ENCODE peak calls at places on chromosomes 16 and 17, in six cellular contexts. One of them, this sample, is unnamed.

GRCh38 chr16:67547423-67548264 is 14.7 kb upstream of the CTCF start:
- DNase-seq in hypothalamus: no peak
- DNase-seq in lung: no peak
- DNase-seq in K562: no peak
- DNase-seq in stimulated activated CD4-positive, alpha-beta T cell treated with anti-CD3 and anti-CD28 coated beads, Interleukin-2, amount 100 ng/mL, for 24 hours: no peak
- DNase-seq in retinal pigment epithelial cell: no peak
- DNase-seq in this sample: no peak

GRCh38 chr16:86363836-86364618 is 146.3 kb upstream of the FOXF1 start:
- DNase-seq in hypothalamus: no peak
- DNase-seq in retinal pigment epithelial cell: no peak
- DNase-seq in K562: no peak
- DNase-seq in lung: no peak
- DNase-seq in stimulated activated CD4-positive, alpha-beta T cell treated with anti-CD3 and anti-CD28 coated beads, Interleukin-2, amount 100 ng/mL, for 24 hours: no peak
- DNase-seq in this sample: no peak

GRCh38 chr17:49603238-49603637 is 27.6 kb downstream of the NXPH3 start:
- DNase-seq in stimulated activated CD4-positive, alpha-beta T cell treated with anti-CD3 and anti-CD28 coated beads, Interleukin-2, amount 100 ng/mL, for 24 hours: no peak
- DNase-seq in retinal pigment epithelial cell: no peak
- DNase-seq in hypothalamus: no peak
- DNase-seq in K562: no peak
- DNase-seq in lung: no peak
- DNase-seq in this sample: no peak

GRCh38 chr17:50479522-50480141 is 972 bp downstream of the RSAD1 start:
- DNase-seq in retinal pigment epithelial cell: no peak
- DNase-seq in K562: peak
- DNase-seq in lung: peak
- DNase-seq in stimulated activated CD4-positive, alpha-beta T cell treated with anti-CD3 and anti-CD28 coated beads, Interleukin-2, amount 100 ng/mL, for 24 hours: peak
- DNase-seq in hypothalamus: no peak
- DNase-seq in this sample: peak

GRCh38 chr16:4937782-4938682 is 1.1 kb upstream of the PPL start:
- DNase-seq in retinal pigment epithelial cell: no peak
- DNase-seq in K562: no peak
- DNase-seq in stimulated activated CD4-positive, alpha-beta T cell treated with anti-CD3 and anti-CD28 coated beads, Interleukin-2, amount 100 ng/mL, for 24 hours: no peak
- DNase-seq in lung: peak
- DNase-seq in hypothalamus: no peak
- DNase-seq in this sample: no peak

GRCh38 chr17:16938031-16938430 is 33.9 kb downstream of the TNFRSF13B start:
- DNase-seq in retinal pigment epithelial cell: no peak
- DNase-seq in stimulated activated CD4-positive, alpha-beta T cell treated with anti-CD3 and anti-CD28 coated beads, Interleukin-2, amount 100 ng/mL, for 24 hours: no peak
- DNase-seq in hypothalamus: no peak
- DNase-seq in lung: no peak
- DNase-seq in K562: no peak
- DNase-seq in this sample: no peak

GRCh38 chr17:20206591-20206990 is 197.4 kb downstream of the SPECC1 start:
- DNase-seq in K562: no peak
- DNase-seq in lung: no peak
- DNase-seq in hypothalamus: no peak
- DNase-seq in retinal pigment epithelial cell: peak
- DNase-seq in stimulated activated CD4-positive, alpha-beta T cell treated with anti-CD3 and anti-CD28 coated beads, Interleukin-2, amount 100 ng/mL, for 24 hours: no peak
- DNase-seq in this sample: no peak

GRCh38 chr17:67377727-67378443 is 804 bp downstream of the PITPNC1 start:
- DNase-seq in K562: peak
- DNase-seq in stimulated activated CD4-positive, alpha-beta T cell treated with anti-CD3 and anti-CD28 coated beads, Interleukin-2, amount 100 ng/mL, for 24 hours: peak
- DNase-seq in retinal pigment epithelial cell: no peak
- DNase-seq in lung: peak
- DNase-seq in hypothalamus: no peak
- DNase-seq in this sample: peak

GRCh38 chr17:79852748-79853147 is 13.5 kb upstream of the CBX4 start:
- DNase-seq in hypothalamus: no peak
- DNase-seq in retinal pigment epithelial cell: no peak
- DNase-seq in lung: no peak
- DNase-seq in K562: no peak
- DNase-seq in stimulated activated CD4-positive, alpha-beta T cell treated with anti-CD3 and anti-CD28 coated beads, Interleukin-2, amount 100 ng/mL, for 24 hours: no peak
- DNase-seq in this sample: no peak

GRCh38 chr16:212999-213398 is 16.2 kb downstream of the LUC7L start:
- DNase-seq in hypothalamus: no peak
- DNase-seq in K562: no peak
- DNase-seq in stimulated activated CD4-positive, alpha-beta T cell treated with anti-CD3 and anti-CD28 coated beads, Interleukin-2, amount 100 ng/mL, for 24 hours: no peak
- DNase-seq in lung: no peak
- DNase-seq in retinal pigment epithelial cell: no peak
- DNase-seq in this sample: no peak

GRCh38 chr17:75501378-75502071 is 13.8 kb downstream of the CASKIN2 start:
- DNase-seq in hypothalamus: peak
- DNase-seq in K562: no peak
- DNase-seq in retinal pigment epithelial cell: no peak
- DNase-seq in lung: no peak
- DNase-seq in stimulated activated CD4-positive, alpha-beta T cell treated with anti-CD3 and anti-CD28 coated beads, Interleukin-2, amount 100 ng/mL, for 24 hours: no peak
- DNase-seq in this sample: no peak

GRCh38 chr16:3645504-3646347 is 8.8 kb upstream of the DNASE1 start:
- DNase-seq in retinal pigment epithelial cell: peak
- DNase-seq in hypothalamus: no peak
- DNase-seq in lung: no peak
- DNase-seq in K562: no peak
- DNase-seq in stimulated activated CD4-positive, alpha-beta T cell treated with anti-CD3 and anti-CD28 coated beads, Interleukin-2, amount 100 ng/mL, for 24 hours: no peak
- DNase-seq in this sample: peak

GRCh38 chr17:55451203-55451641 is 29.6 kb upstream of the MMD start:
- DNase-seq in stimulated activated CD4-positive, alpha-beta T cell treated with anti-CD3 and anti-CD28 coated beads, Interleukin-2, amount 100 ng/mL, for 24 hours: no peak
- DNase-seq in hypothalamus: no peak
- DNase-seq in K562: peak
- DNase-seq in lung: no peak
- DNase-seq in retinal pigment epithelial cell: no peak
- DNase-seq in this sample: no peak

GRCh38 chr17:78275355-78275754 is 43.9 kb downstream of the TMEM235 start:
- DNase-seq in K562: no peak
- DNase-seq in lung: no peak
- DNase-seq in hypothalamus: no peak
- DNase-seq in stimulated activated CD4-positive, alpha-beta T cell treated with anti-CD3 and anti-CD28 coated beads, Interleukin-2, amount 100 ng/mL, for 24 hours: no peak
- DNase-seq in retinal pigment epithelial cell: no peak
- DNase-seq in this sample: no peak

GRCh38 chr16:59478806-59479205 is 744.7 kb upstream of the GOT2 start:
- DNase-seq in hypothalamus: no peak
- DNase-seq in K562: no peak
- DNase-seq in stimulated activated CD4-positive, alpha-beta T cell treated with anti-CD3 and anti-CD28 coated beads, Interleukin-2, amount 100 ng/mL, for 24 hours: no peak
- DNase-seq in retinal pigment epithelial cell: no peak
- DNase-seq in lung: no peak
- DNase-seq in this sample: no peak

GRCh38 chr16:6020162-6020980 is 922.8 kb upstream of the EEF2KMT start:
- DNase-seq in lung: no peak
- DNase-seq in retinal pigment epithelial cell: no peak
- DNase-seq in hypothalamus: no peak
- DNase-seq in K562: no peak
- DNase-seq in stimulated activated CD4-positive, alpha-beta T cell treated with anti-CD3 and anti-CD28 coated beads, Interleukin-2, amount 100 ng/mL, for 24 hours: no peak
- DNase-seq in this sample: no peak

GRCh38 chr16:70574595-70575271 is 51.1 kb downstream of the SF3B3 start:
- DNase-seq in K562: no peak
- DNase-seq in retinal pigment epithelial cell: no peak
- DNase-seq in lung: no peak
- DNase-seq in hypothalamus: no peak
- DNase-seq in stimulated activated CD4-positive, alpha-beta T cell treated with anti-CD3 and anti-CD28 coated beads, Interleukin-2, amount 100 ng/mL, for 24 hours: no peak
- DNase-seq in this sample: no peak

GRCh38 chr16:69105501-69106361 is at the start of gene HAS3:
- DNase-seq in K562: peak
- DNase-seq in retinal pigment epithelial cell: peak
- DNase-seq in stimulated activated CD4-positive, alpha-beta T cell treated with anti-CD3 and anti-CD28 coated beads, Interleukin-2, amount 100 ng/mL, for 24 hours: peak
- DNase-seq in hypothalamus: no peak
- DNase-seq in lung: peak
- DNase-seq in this sample: peak

GRCh38 chr17:47839899-47840741 is 953 bp downstream of the SCRN2 start:
- DNase-seq in stimulated activated CD4-positive, alpha-beta T cell treated with anti-CD3 and anti-CD28 coated beads, Interleukin-2, amount 100 ng/mL, for 24 hours: no peak
- DNase-seq in hypothalamus: no peak
- DNase-seq in lung: no peak
- DNase-seq in retinal pigment epithelial cell: no peak
- DNase-seq in K562: no peak
- DNase-seq in this sample: no peak

GRCh38 chr16:1825381-1825863 is 1.2 kb downstream of the HAGH start:
- DNase-seq in retinal pigment epithelial cell: no peak
- DNase-seq in hypothalamus: no peak
- DNase-seq in K562: no peak
- DNase-seq in lung: no peak
- DNase-seq in stimulated activated CD4-positive, alpha-beta T cell treated with anti-CD3 and anti-CD28 coated beads, Interleukin-2, amount 100 ng/mL, for 24 hours: no peak
- DNase-seq in this sample: no peak

GRCh38 chr16:3256876-3257465 is 538 bp upstream of the MEFV start:
- DNase-seq in retinal pigment epithelial cell: no peak
- DNase-seq in K562: no peak
- DNase-seq in stimulated activated CD4-positive, alpha-beta T cell treated with anti-CD3 and anti-CD28 coated beads, Interleukin-2, amount 100 ng/mL, for 24 hours: no peak
- DNase-seq in hypothalamus: no peak
- DNase-seq in lung: no peak
- DNase-seq in this sample: no peak

GRCh38 chr16:84683691-84684591 is 15.9 kb upstream of the USP10 start:
- DNase-seq in hypothalamus: no peak
- DNase-seq in retinal pigment epithelial cell: no peak
- DNase-seq in K562: no peak
- DNase-seq in lung: no peak
- DNase-seq in stimulated activated CD4-positive, alpha-beta T cell treated with anti-CD3 and anti-CD28 coated beads, Interleukin-2, amount 100 ng/mL, for 24 hours: no peak
- DNase-seq in this sample: no peak

GRCh38 chr17:15922586-15922985 is 22.3 kb upstream of the ADORA2B start:
- DNase-seq in hypothalamus: no peak
- DNase-seq in K562: no peak
- DNase-seq in stimulated activated CD4-positive, alpha-beta T cell treated with anti-CD3 and anti-CD28 coated beads, Interleukin-2, amount 100 ng/mL, for 24 hours: no peak
- DNase-seq in retinal pigment epithelial cell: no peak
- DNase-seq in lung: no peak
- DNase-seq in this sample: no peak

This sample was measured in D341Med.